ENCODE peak calls at places on chromosome 10, in ten cellular contexts. One of them, this sample, is unnamed.
A peak's percentile ranks its signal among the peaks of the same experiment; 100 is the strongest.

GRCh38 chr10:88934900-88935672 is 17.5 kb downstream of the ACTA2 start:
- DNase-seq in A549: peak; percentile 87
- DNase-seq in SK-N-SH: peak; percentile 42
- DNase-seq in PC-3: peak; percentile 79
- DNase-seq in K562: peak; percentile 59
- DNase-seq in testis: peak; percentile 88
- DNase-seq in body of pancreas: peak; percentile 84
- DNase-seq in uterus: peak; percentile 78
- DNase-seq in fibroblast of lung: peak; percentile 89
- DNase-seq in ascending aorta: no peak
- DNase-seq in this sample: peak; percentile 90

GRCh38 chr10:84138478-84139125 is 707 bp upstream of the GHITM start:
- DNase-seq in SK-N-SH: peak; percentile 34
- DNase-seq in fibroblast of lung: peak; percentile 61
- DNase-seq in PC-3: no peak
- DNase-seq in uterus: no peak
- DNase-seq in A549: peak; percentile 58
- DNase-seq in body of pancreas: no peak
- DNase-seq in K562: peak; percentile 55
- DNase-seq in testis: peak; percentile 26
- DNase-seq in ascending aorta: no peak
- DNase-seq in this sample: no peak

GRCh38 chr10:13294784-13295183 is 5.1 kb downstream of the PHYH start:
- DNase-seq in body of pancreas: no peak
- DNase-seq in fibroblast of lung: no peak
- DNase-seq in testis: no peak
- DNase-seq in uterus: no peak
- DNase-seq in A549: no peak
- DNase-seq in ascending aorta: no peak
- DNase-seq in K562: no peak
- DNase-seq in PC-3: no peak
- DNase-seq in SK-N-SH: no peak
- DNase-seq in this sample: no peak

GRCh38 chr10:22334414-22335203 is 10.7 kb upstream of the SPAG6 start:
- DNase-seq in fibroblast of lung: no peak
- DNase-seq in ascending aorta: no peak
- DNase-seq in body of pancreas: no peak
- DNase-seq in uterus: no peak
- DNase-seq in PC-3: no peak
- DNase-seq in A549: no peak
- DNase-seq in testis: peak; percentile 70
- DNase-seq in SK-N-SH: no peak
- DNase-seq in K562: no peak
- DNase-seq in this sample: no peak

GRCh38 chr10:83934062-83934461 is 205.2 kb upstream of the GHITM start:
- DNase-seq in fibroblast of lung: no peak
- DNase-seq in K562: no peak
- DNase-seq in A549: no peak
- DNase-seq in body of pancreas: no peak
- DNase-seq in uterus: no peak
- DNase-seq in SK-N-SH: no peak
- DNase-seq in ascending aorta: no peak
- DNase-seq in PC-3: no peak
- DNase-seq in testis: no peak
- DNase-seq in this sample: no peak

GRCh38 chr10:3468919-3469638 is 296.5 kb upstream of the PITRM1 start:
- DNase-seq in ascending aorta: no peak
- DNase-seq in K562: no peak
- DNase-seq in body of pancreas: no peak
- DNase-seq in PC-3: peak; percentile 83
- DNase-seq in fibroblast of lung: peak; percentile 99
- DNase-seq in uterus: peak; percentile 63
- DNase-seq in testis: no peak
- DNase-seq in SK-N-SH: no peak
- DNase-seq in A549: peak; percentile 79
- DNase-seq in this sample: peak; percentile 96

GRCh38 chr10:110775022-110775379 is 96.7 kb upstream of the PDCD4 start:
- DNase-seq in uterus: no peak
- DNase-seq in ascending aorta: no peak
- DNase-seq in fibroblast of lung: no peak
- DNase-seq in SK-N-SH: no peak
- DNase-seq in A549: peak; percentile 40
- DNase-seq in K562: no peak
- DNase-seq in testis: no peak
- DNase-seq in body of pancreas: no peak
- DNase-seq in PC-3: peak; percentile 90
- DNase-seq in this sample: no peak

GRCh38 chr10:218753-219152 is 83.5 kb downstream of the ZMYND11 start:
- DNase-seq in testis: no peak
- DNase-seq in PC-3: no peak
- DNase-seq in fibroblast of lung: peak; percentile 41
- DNase-seq in K562: no peak
- DNase-seq in SK-N-SH: no peak
- DNase-seq in body of pancreas: no peak
- DNase-seq in uterus: no peak
- DNase-seq in A549: no peak
- DNase-seq in ascending aorta: no peak
- DNase-seq in this sample: no peak

GRCh38 chr10:123994417-123995081 is 98.8 kb downstream of the CHST15 start:
- DNase-seq in ascending aorta: no peak
- DNase-seq in body of pancreas: peak; percentile 85
- DNase-seq in fibroblast of lung: peak; percentile 88
- DNase-seq in testis: peak; percentile 91
- DNase-seq in A549: peak; percentile 83
- DNase-seq in uterus: peak; percentile 90
- DNase-seq in SK-N-SH: peak; percentile 96
- DNase-seq in PC-3: peak; percentile 93
- DNase-seq in K562: peak; percentile 86
- DNase-seq in this sample: peak; percentile 77

GRCh38 chr10:111872591-111872990 is 311.0 kb downstream of the GPAM start:
- DNase-seq in ascending aorta: no peak
- DNase-seq in fibroblast of lung: no peak
- DNase-seq in body of pancreas: no peak
- DNase-seq in SK-N-SH: no peak
- DNase-seq in uterus: no peak
- DNase-seq in PC-3: no peak
- DNase-seq in testis: no peak
- DNase-seq in A549: no peak
- DNase-seq in K562: no peak
- DNase-seq in this sample: no peak

GRCh38 chr10:51895209-51895608 is 195.8 kb upstream of the CSTF2T start:
- DNase-seq in PC-3: no peak
- DNase-seq in testis: peak; percentile 57
- DNase-seq in body of pancreas: peak; percentile 27
- DNase-seq in SK-N-SH: no peak
- DNase-seq in ascending aorta: peak; percentile 29
- DNase-seq in uterus: peak; percentile 81
- DNase-seq in K562: no peak
- DNase-seq in A549: no peak
- DNase-seq in fibroblast of lung: peak; percentile 87
- DNase-seq in this sample: peak; percentile 91

GRCh38 chr10:59099536-59099935 is 76.9 kb upstream of the PHYHIPL start:
- DNase-seq in uterus: no peak
- DNase-seq in fibroblast of lung: peak; percentile 46
- DNase-seq in body of pancreas: no peak
- DNase-seq in A549: no peak
- DNase-seq in testis: no peak
- DNase-seq in ascending aorta: no peak
- DNase-seq in SK-N-SH: peak; percentile 48
- DNase-seq in PC-3: no peak
- DNase-seq in K562: no peak
- DNase-seq in this sample: no peak

GRCh38 chr10:125599194-125599593 is 83.8 kb downstream of the TEX36 start:
- DNase-seq in K562: no peak
- DNase-seq in ascending aorta: no peak
- DNase-seq in SK-N-SH: peak; percentile 9
- DNase-seq in PC-3: no peak
- DNase-seq in body of pancreas: no peak
- DNase-seq in A549: no peak
- DNase-seq in testis: no peak
- DNase-seq in uterus: no peak
- DNase-seq in fibroblast of lung: no peak
- DNase-seq in this sample: no peak

GRCh38 chr10:16950686-16951681 is 133.8 kb upstream of the RSU1 start:
- DNase-seq in PC-3: peak; percentile 23
- DNase-seq in testis: no peak
- DNase-seq in body of pancreas: no peak
- DNase-seq in A549: peak; percentile 13
- DNase-seq in SK-N-SH: peak; percentile 38
- DNase-seq in ascending aorta: no peak
- DNase-seq in uterus: no peak
- DNase-seq in K562: peak; percentile 29
- DNase-seq in fibroblast of lung: peak; percentile 38
- DNase-seq in this sample: peak; percentile 76

GRCh38 chr10:3126741-3127342 is 45.7 kb downstream of the PITRM1 start:
- DNase-seq in K562: no peak
- DNase-seq in SK-N-SH: no peak
- DNase-seq in ascending aorta: no peak
- DNase-seq in testis: no peak
- DNase-seq in PC-3: no peak
- DNase-seq in fibroblast of lung: no peak
- DNase-seq in uterus: no peak
- DNase-seq in A549: no peak
- DNase-seq in body of pancreas: peak; percentile 67
- DNase-seq in this sample: no peak

GRCh38 chr10:79360499-79361342 is 13.5 kb downstream of the PPIF start:
- DNase-seq in K562: no peak
- DNase-seq in ascending aorta: no peak
- DNase-seq in uterus: no peak
- DNase-seq in PC-3: no peak
- DNase-seq in body of pancreas: no peak
- DNase-seq in SK-N-SH: no peak
- DNase-seq in testis: peak; percentile 4
- DNase-seq in A549: no peak
- DNase-seq in fibroblast of lung: no peak
- DNase-seq in this sample: no peak
- TF ChIP-seq CTCF in K562: no peak
- TF ChIP-seq CTCF in ascending aorta: no peak
- TF ChIP-seq CTCF in uterus: no peak
- TF ChIP-seq CTCF in PC-3: no peak
- TF ChIP-seq CTCF in body of pancreas: no peak
- TF ChIP-seq CTCF in SK-N-SH: no peak
- TF ChIP-seq CTCF in testis: no peak
- TF ChIP-seq CTCF in A549: no peak
- TF ChIP-seq CTCF in fibroblast of lung: no peak
- TF ChIP-seq CTCF in this sample: no peak

GRCh38 chr10:71823356-71823755 is 27.7 kb downstream of the PSAP start:
- DNase-seq in body of pancreas: no peak
- DNase-seq in A549: no peak
- DNase-seq in fibroblast of lung: no peak
- DNase-seq in uterus: no peak
- DNase-seq in SK-N-SH: no peak
- DNase-seq in K562: no peak
- DNase-seq in ascending aorta: no peak
- DNase-seq in PC-3: no peak
- DNase-seq in testis: no peak
- DNase-seq in this sample: no peak

GRCh38 chr10:71827828-71828227 is 23.2 kb downstream of the PSAP start:
- DNase-seq in ascending aorta: no peak
- DNase-seq in K562: no peak
- DNase-seq in testis: no peak
- DNase-seq in uterus: no peak
- DNase-seq in PC-3: no peak
- DNase-seq in body of pancreas: no peak
- DNase-seq in A549: no peak
- DNase-seq in SK-N-SH: no peak
- DNase-seq in fibroblast of lung: no peak
- DNase-seq in this sample: no peak

GRCh38 chr10:71828702-71829101 is 22.3 kb downstream of the PSAP start:
- DNase-seq in A549: no peak
- DNase-seq in PC-3: no peak
- DNase-seq in ascending aorta: no peak
- DNase-seq in SK-N-SH: no peak
- DNase-seq in fibroblast of lung: no peak
- DNase-seq in uterus: no peak
- DNase-seq in K562: no peak
- DNase-seq in testis: no peak
- DNase-seq in body of pancreas: no peak
- DNase-seq in this sample: no peak

GRCh38 chr10:71821909-71822763 is 28.9 kb downstream of the PSAP start:
- DNase-seq in fibroblast of lung: no peak
- DNase-seq in SK-N-SH: no peak
- DNase-seq in uterus: no peak
- DNase-seq in testis: no peak
- DNase-seq in K562: no peak
- DNase-seq in body of pancreas: no peak
- DNase-seq in PC-3: no peak
- DNase-seq in ascending aorta: no peak
- DNase-seq in A549: no peak
- DNase-seq in this sample: no peak

DNA sequence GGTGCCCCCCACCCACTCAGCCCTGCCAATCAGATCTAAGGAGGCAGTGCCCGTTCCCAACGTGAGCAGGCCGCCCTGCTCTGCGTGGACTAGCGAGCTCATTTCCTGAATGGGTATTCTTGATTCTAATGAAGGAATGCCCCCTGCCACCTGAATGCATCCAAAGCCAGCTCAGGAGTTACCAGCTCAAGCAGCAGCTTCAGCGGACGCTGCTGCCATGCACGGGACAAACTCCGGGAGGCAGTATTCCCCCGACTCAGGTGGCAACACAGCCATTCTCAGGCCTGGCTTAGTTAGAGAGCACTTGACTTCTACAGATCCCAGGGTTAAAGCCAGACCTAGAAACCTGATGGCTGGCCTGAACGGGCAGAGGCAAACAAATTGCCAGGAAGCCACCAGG is 25.8 kb downstream of the PSAP start:
- DNase-seq in fibroblast of lung: no peak
- DNase-seq in body of pancreas: no peak
- DNase-seq in PC-3: no peak
- DNase-seq in SK-N-SH: no peak
- DNase-seq in A549: no peak
- DNase-seq in testis: no peak
- DNase-seq in uterus: no peak
- DNase-seq in ascending aorta: no peak
- DNase-seq in K562: no peak
- DNase-seq in this sample: no peak
- H3K4me3 ChIP-seq in fibroblast of lung: no peak overlapping the region
- H3K4me3 ChIP-seq in body of pancreas: no peak overlapping the region
- H3K4me3 ChIP-seq in PC-3: no peak overlapping the region
- H3K4me3 ChIP-seq in SK-N-SH: no peak overlapping the region
- H3K4me3 ChIP-seq in A549: no peak overlapping the region
- H3K4me3 ChIP-seq in testis: no peak overlapping the region
- H3K4me3 ChIP-seq in uterus: no peak overlapping the region
- H3K4me3 ChIP-seq in ascending aorta: no peak overlapping the region
- H3K4me3 ChIP-seq in K562: no peak overlapping the region
- H3K4me3 ChIP-seq in this sample: no peak overlapping the region

GRCh38 chr10:119644215-119644826 is 6.9 kb upstream of the BAG3 start:
- DNase-seq in uterus: no peak
- DNase-seq in ascending aorta: no peak
- DNase-seq in fibroblast of lung: no peak
- DNase-seq in SK-N-SH: no peak
- DNase-seq in A549: no peak
- DNase-seq in K562: no peak
- DNase-seq in body of pancreas: no peak
- DNase-seq in testis: no peak
- DNase-seq in PC-3: no peak
- DNase-seq in this sample: no peak
- TF ChIP-seq CTCF in uterus: no peak
- TF ChIP-seq CTCF in ascending aorta: no peak
- TF ChIP-seq CTCF in fibroblast of lung: peak; percentile 17
- TF ChIP-seq CTCF in SK-N-SH: no peak
- TF ChIP-seq CTCF in A549: peak; percentile 7
- TF ChIP-seq CTCF in K562: peak; percentile 3
- TF ChIP-seq CTCF in body of pancreas: no peak
- TF ChIP-seq CTCF in testis: no peak
- TF ChIP-seq CTCF in PC-3: peak; percentile 12
- TF ChIP-seq CTCF in this sample: no peak

GRCh38 chr10:103555321-103555649 is 61.8 kb downstream of the NEURL1 start:
- DNase-seq in A549: no peak
- DNase-seq in uterus: no peak
- DNase-seq in ascending aorta: no peak
- DNase-seq in K562: no peak
- DNase-seq in SK-N-SH: no peak
- DNase-seq in fibroblast of lung: no peak
- DNase-seq in body of pancreas: no peak
- DNase-seq in PC-3: no peak
- DNase-seq in testis: no peak
- DNase-seq in this sample: no peak
- H3K4me3 ChIP-seq in A549: peak overlapping the region; percentile 55
- H3K4me3 ChIP-seq in uterus: peak overlapping the region; percentile 49
- H3K4me3 ChIP-seq in ascending aorta: peak overlapping the region; percentile 59
- H3K4me3 ChIP-seq in K562: peak overlapping the region; percentile 22
- H3K4me3 ChIP-seq in SK-N-SH: peak overlapping the region; percentile 41
- H3K4me3 ChIP-seq in fibroblast of lung: peak overlapping the region; percentile 44
- H3K4me3 ChIP-seq in body of pancreas: no peak overlapping the region
- H3K4me3 ChIP-seq in PC-3: peak overlapping the region; percentile 57
- H3K4me3 ChIP-seq in testis: peak overlapping the region; percentile 36
- H3K4me3 ChIP-seq in this sample: peak overlapping the region; percentile 24